ENCODE peak calls at places on chromosomes 7 and 10, in seven cellular contexts. J, Y, V, C, O, I and Z are unnamed samples.

GRCh38 chr7:17548014-17548653 is 249.7 kb downstream of the AHR start:
- DNase-seq in J (no peak), Y (no peak), V (no peak), C (no peak), O (no peak), I (no peak), Z (no peak)

GRCh38 chr7:95470452-95470851 is 15.3 kb upstream of the ASB4 start:
- DNase-seq in J (peak; percentile 75), Y (no peak), V (no peak), C (no peak), O (peak; percentile 45), I (peak; percentile 42), Z (peak; percentile 6)

GRCh38 chr7:157358041-157358752 is 21.4 kb downstream of the DNAJB6 start:
- DNase-seq in J (no peak), Y (no peak), V (peak; percentile 45), C (no peak), O (no peak), I (no peak), Z (no peak)

GRCh38 chr10:97327348-97328294 is 6.9 kb downstream of the FRAT2 start:
- DNase-seq in J (no peak), Y (no peak), V (no peak), C (no peak), O (no peak), I (no peak), Z (no peak)

GRCh38 chr7:33903770-33904679 is 1.3 kb upstream of the BMPER start:
- DNase-seq in J (peak; percentile 44), Y (peak; percentile 41), V (peak; percentile 41), C (peak; percentile 21), O (peak; percentile 16), I (peak; percentile 87), Z (peak; percentile 11)

GRCh38 chr10:116767235-116767634 is 24.9 kb upstream of the HSPA12A start:
- DNase-seq in J (no peak), Y (no peak), V (peak; percentile 40), C (no peak), O (no peak), I (peak; percentile 24), Z (no peak)

GRCh38 chr7:77687100-77687746 is 9.0 kb upstream of the RSBN1L start:
- DNase-seq in J (no peak), Y (no peak), V (no peak), C (no peak), O (no peak), I (peak; percentile 50), Z (no peak)

GRCh38 chr7:114910787-114911186 is 11.1 kb upstream of the MDFIC start:
- DNase-seq in J (no peak), Y (no peak), V (no peak), C (no peak), O (no peak), I (no peak), Z (no peak)

GRCh38 chr10:132419631-132420468 is 22.9 kb downstream of the PWWP2B start:
- DNase-seq in J (no peak), Y (no peak), V (no peak), C (no peak), O (no peak), I (no peak), Z (no peak)

GRCh38 chr10:113071446-113071845 is 121.4 kb downstream of the TCF7L2 start:
- DNase-seq in J (no peak), Y (no peak), V (peak; percentile 81), C (no peak), O (no peak), I (no peak), Z (no peak)

GRCh38 chr7:130943336-130943901 is 209.4 kb upstream of the KLF14 start:
- DNase-seq in J (peak; percentile 82), Y (no peak), V (no peak), C (no peak), O (no peak), I (peak; percentile 70), Z (no peak)

GRCh38 chr10:130499541-130499940 is 363.4 kb downstream of the GLRX3 start:
- DNase-seq in J (no peak), Y (peak; percentile 27), V (no peak), C (no peak), O (no peak), I (no peak), Z (no peak)

GRCh38 chr7:101838837-101839483 is 21.5 kb downstream of the CUX1 start:
- DNase-seq in J (no peak), Y (no peak), V (no peak), C (no peak), O (no peak), I (no peak), Z (no peak)

GRCh38 chr10:121772890-121773289 is 154.9 kb downstream of the ATE1 start:
- DNase-seq in J (peak; percentile 35), Y (no peak), V (no peak), C (no peak), O (no peak), I (peak; percentile 51), Z (no peak)

GRCh38 chr7:149856-150636 is 42.3 kb upstream of the FAM20C start:
- DNase-seq in J (no peak), Y (no peak), V (peak; percentile 52), C (peak; percentile 24), O (no peak), I (peak; percentile 52), Z (peak; percentile 12)

GRCh38 chr10:659710-660141 is 29.7 kb downstream of the DIP2C start:
- DNase-seq in J (peak; percentile 81), Y (no peak), V (no peak), C (no peak), O (no peak), I (peak; percentile 33), Z (no peak)

GRCh38 chr10:28354552-28354951 is 51.7 kb upstream of the MPP7 start:
- DNase-seq in J (no peak), Y (no peak), V (no peak), C (no peak), O (no peak), I (no peak), Z (no peak)

GRCh38 chr10:4721994-4722753 is 103.8 kb upstream of the AKR1E2 start:
- DNase-seq in J (peak; percentile 56), Y (no peak), V (no peak), C (no peak), O (no peak), I (peak; percentile 96), Z (no peak)

GRCh38 chr7:120785056-120785455 is 72.9 kb downstream of the TSPAN12 start:
- DNase-seq in J (no peak), Y (no peak), V (no peak), C (no peak), O (no peak), I (no peak), Z (no peak)

GRCh38 chr10:128568491-128568890 is 442.3 kb upstream of the MKI67 start:
- DNase-seq in J (no peak), Y (no peak), V (no peak), C (no peak), O (no peak), I (no peak), Z (no peak)

GRCh38 chr7:109529712-109530111 is 960.0 kb downstream of the DNAJB9 start:
- DNase-seq in J (no peak), Y (no peak), V (no peak), C (no peak), O (no peak), I (no peak), Z (no peak)

GRCh38 chr7:109532262-109532992 is 962.8 kb downstream of the DNAJB9 start:
- DNase-seq in J (no peak), Y (no peak), V (no peak), C (no peak), O (no peak), I (no peak), Z (no peak)

GRCh38 chr7:109522585-109522984 is 952.9 kb downstream of the DNAJB9 start:
- DNase-seq in J (no peak), Y (no peak), V (no peak), C (no peak), O (no peak), I (no peak), Z (no peak)

GRCh38 chr7:109527833-109528232 is 958.2 kb downstream of the DNAJB9 start:
- DNase-seq in J (no peak), Y (no peak), V (no peak), C (no peak), O (no peak), I (no peak), Z (no peak)
- TF ChIP-seq CTCF in J (no peak), Y (no peak), V (no peak), C (no peak), O (no peak), I (no peak), Z (no peak)

GRCh38 chr7:151330656-151331055 is 11.0 kb upstream of the NUB1 start:
- DNase-seq in J (no peak), Y (no peak), V (no peak), C (no peak), O (no peak), I (no peak), Z (no peak)
- TF ChIP-seq CTCF in J (no peak), Y (no peak), V (no peak), C (no peak), O (no peak), I (no peak), Z (no peak)

GRCh38 chr7:44854644-44855364 is 6.9 kb upstream of the H2AZ2 start:
- DNase-seq in J (no peak), Y (no peak), V (no peak), C (no peak), O (no peak), I (peak; percentile 50), Z (no peak)

GRCh38 chr7:44847920-44848634 is at the start of gene H2AZ2:
- DNase-seq in J (peak; percentile 100), Y (peak; percentile 100), V (peak; percentile 100), C (peak; percentile 100), O (peak; percentile 98), I (peak; percentile 100), Z (peak; percentile 99)

GRCh38 chr7:44853391-44853790 is 5.5 kb upstream of the H2AZ2 start:
- DNase-seq in J (no peak), Y (no peak), V (no peak), C (no peak), O (no peak), I (peak; percentile 12), Z (no peak)

GRCh38 chr7:44849277-44850210 is 1.7 kb upstream of the H2AZ2 start:
- DNase-seq in J (no peak), Y (no peak), V (no peak), C (no peak), O (no peak), I (no peak), Z (no peak)

DNA sequence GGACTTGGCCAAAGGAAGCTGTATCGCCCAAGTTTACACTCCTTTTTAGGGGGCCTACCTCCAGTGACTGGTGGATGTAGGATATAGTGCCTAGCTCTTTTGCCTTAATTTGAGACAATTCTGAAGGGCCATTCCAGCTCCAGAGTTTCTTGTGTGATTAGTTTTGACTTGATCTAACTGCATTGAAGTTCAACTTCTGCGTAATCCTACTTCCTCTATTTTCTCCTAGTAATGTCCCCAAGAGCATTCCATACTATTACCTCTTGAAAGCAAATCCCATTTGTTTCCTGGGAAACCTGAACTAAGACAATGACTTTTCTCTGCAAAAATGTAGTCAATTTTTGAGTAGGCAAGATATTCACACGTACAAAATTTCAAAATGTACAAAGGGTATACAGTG is 4.7 kb upstream of the H2AZ2 start:
- DNase-seq in J (no peak), Y (no peak), V (no peak), C (no peak), O (no peak), I (no peak), Z (no peak)
- TF ChIP-seq CTCF in J (no peak), Y (no peak), V (no peak), C (no peak), O (no peak), I (no peak), Z (no peak)

DNA sequence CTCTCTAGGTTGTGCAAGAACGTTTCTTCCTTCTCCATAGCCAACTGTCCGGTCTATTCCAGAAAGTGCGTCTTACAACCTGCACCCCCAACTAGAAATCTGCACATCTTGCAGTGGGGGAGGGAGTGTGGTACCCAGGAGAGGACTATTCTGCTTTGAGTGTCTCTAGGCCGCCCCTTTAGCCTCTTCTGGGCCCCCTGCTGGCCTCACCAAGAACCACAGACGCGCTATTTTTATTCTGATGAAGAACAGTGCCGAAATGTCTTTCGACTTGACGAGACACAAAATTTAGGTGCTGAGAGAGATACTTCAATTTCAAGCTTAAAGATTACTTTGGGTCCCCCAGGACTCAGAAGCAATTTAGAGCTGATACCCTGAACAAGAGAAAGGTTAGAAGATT is 1.0 kb downstream of the CNPY1 start:
- DNase-seq in J (no peak), Y (no peak), V (no peak), C (no peak), O (no peak), I (no peak), Z (no peak)
- TF ChIP-seq CTCF in J (no peak), Y (peak; percentile 20), V (no peak), C (peak; percentile 34), O (no peak), I (no peak), Z (peak; percentile 40)